ENCODE peak calls at places on chromosome 21, in eight cellular contexts. One of them, this sample, is unnamed.

GRCh38 chr21:25490742-25491141 is 116.5 kb downstream of the MRPL39 start:
- DNase-seq in tibial nerve: no peak
- DNase-seq in lower lobe of right lung: no peak
- DNase-seq in OCI-LY7: no peak
- DNase-seq in prostate gland: no peak
- DNase-seq in GM23338: no peak
- DNase-seq in H9: no peak
- DNase-seq in mucosa of descending colon: no peak
- DNase-seq in this sample: no peak

GRCh38 chr21:44462834-44463200 is 7.5 kb downstream of the LRRC3 start:
- DNase-seq in tibial nerve: no peak
- DNase-seq in lower lobe of right lung: no peak
- DNase-seq in OCI-LY7: no peak
- DNase-seq in prostate gland: no peak
- DNase-seq in GM23338: no peak
- DNase-seq in H9: no peak
- DNase-seq in mucosa of descending colon: no peak
- DNase-seq in this sample: no peak

GRCh38 chr21:39869141-39869818 is 2.0 kb downstream of the PCP4 start:
- DNase-seq in tibial nerve: no peak
- DNase-seq in lower lobe of right lung: no peak
- DNase-seq in OCI-LY7: no peak
- DNase-seq in prostate gland: no peak
- DNase-seq in GM23338: no peak
- DNase-seq in H9: no peak
- DNase-seq in mucosa of descending colon: no peak
- DNase-seq in this sample: no peak

GRCh38 chr21:14968821-14969220 is 96.0 kb downstream of the NRIP1 start:
- DNase-seq in tibial nerve: no peak
- DNase-seq in lower lobe of right lung: no peak
- DNase-seq in OCI-LY7: no peak
- DNase-seq in prostate gland: no peak
- DNase-seq in GM23338: no peak
- DNase-seq in H9: no peak
- DNase-seq in mucosa of descending colon: no peak
- DNase-seq in this sample: no peak

GRCh38 chr21:45595574-45596295 is 47.8 kb upstream of the PCBP3 start:
- DNase-seq in tibial nerve: no peak
- DNase-seq in lower lobe of right lung: peak; percentile 42
- DNase-seq in OCI-LY7: no peak
- DNase-seq in prostate gland: no peak
- DNase-seq in GM23338: no peak
- DNase-seq in H9: no peak
- DNase-seq in mucosa of descending colon: no peak
- DNase-seq in this sample: no peak

GRCh38 chr21:28541371-28542112 is 451.1 kb downstream of the LTN1 start:
- DNase-seq in tibial nerve: no peak
- DNase-seq in lower lobe of right lung: no peak
- DNase-seq in OCI-LY7: no peak
- DNase-seq in prostate gland: no peak
- DNase-seq in GM23338: no peak
- DNase-seq in H9: no peak
- DNase-seq in mucosa of descending colon: no peak
- DNase-seq in this sample: no peak

GRCh38 chr21:45894891-45895777 is 86.4 kb upstream of the COL6A1 start:
- DNase-seq in tibial nerve: no peak
- DNase-seq in lower lobe of right lung: peak; percentile 37
- DNase-seq in OCI-LY7: no peak
- DNase-seq in prostate gland: no peak
- DNase-seq in GM23338: no peak
- DNase-seq in H9: no peak
- DNase-seq in mucosa of descending colon: no peak
- DNase-seq in this sample: no peak

GRCh38 chr21:14325575-14325974 is 57.4 kb downstream of the HSPA13 start:
- DNase-seq in tibial nerve: no peak
- DNase-seq in lower lobe of right lung: no peak
- DNase-seq in OCI-LY7: no peak
- DNase-seq in prostate gland: no peak
- DNase-seq in GM23338: no peak
- DNase-seq in H9: no peak
- DNase-seq in mucosa of descending colon: no peak
- DNase-seq in this sample: no peak

GRCh38 chr21:36321325-36322082 is 1.5 kb downstream of the MORC3 start:
- DNase-seq in tibial nerve: no peak
- DNase-seq in lower lobe of right lung: no peak
- DNase-seq in OCI-LY7: peak; percentile 38
- DNase-seq in prostate gland: peak; percentile 17
- DNase-seq in GM23338: peak; percentile 66
- DNase-seq in H9: peak; percentile 46
- DNase-seq in mucosa of descending colon: no peak
- DNase-seq in this sample: no peak

GRCh38 chr21:38661296-38662223 is 144.2 kb upstream of the ETS2 start:
- DNase-seq in tibial nerve: no peak
- DNase-seq in lower lobe of right lung: peak; percentile 55
- DNase-seq in OCI-LY7: no peak
- DNase-seq in prostate gland: peak; percentile 10
- DNase-seq in GM23338: peak; percentile 66
- DNase-seq in H9: peak; percentile 40
- DNase-seq in mucosa of descending colon: peak; percentile 35
- DNase-seq in this sample: no peak

GRCh38 chr21:45910548-45911221 is 70.9 kb upstream of the COL6A1 start:
- DNase-seq in tibial nerve: no peak
- DNase-seq in lower lobe of right lung: no peak
- DNase-seq in OCI-LY7: no peak
- DNase-seq in prostate gland: no peak
- DNase-seq in GM23338: no peak
- DNase-seq in H9: no peak
- DNase-seq in mucosa of descending colon: no peak
- DNase-seq in this sample: no peak

DNA sequence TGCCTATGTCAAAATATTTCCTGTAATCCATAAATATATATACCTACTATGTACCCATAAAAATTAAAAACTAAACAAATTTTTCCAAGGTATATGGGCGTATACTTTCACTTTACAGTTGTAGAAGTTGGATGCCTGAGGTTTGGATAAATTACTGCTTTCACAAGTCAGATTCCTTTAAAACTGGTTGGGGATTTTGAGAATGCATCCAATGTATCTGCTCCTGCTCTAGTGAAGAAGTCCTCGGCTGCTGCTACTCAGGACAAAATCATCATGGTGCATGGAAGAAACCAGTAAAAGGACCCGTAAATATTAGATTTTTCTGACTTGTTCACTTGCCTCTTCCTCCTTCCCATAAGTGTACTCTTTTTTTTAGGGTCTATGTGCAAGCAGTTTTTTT is 841.1 kb downstream of the USP25 start:
- DNase-seq in tibial nerve: no peak
- DNase-seq in lower lobe of right lung: no peak
- DNase-seq in OCI-LY7: no peak
- DNase-seq in prostate gland: no peak
- DNase-seq in GM23338: no peak
- DNase-seq in H9: no peak
- DNase-seq in mucosa of descending colon: no peak
- DNase-seq in this sample: no peak
- H3K4me1 ChIP-seq in tibial nerve: no peaks in the 10 kb centered on the region
- H3K4me1 ChIP-seq in lower lobe of right lung: no peaks in the 10 kb centered on the region
- H3K4me1 ChIP-seq in OCI-LY7: no peaks in the 10 kb centered on the region
- H3K4me1 ChIP-seq in prostate gland: no peaks in the 10 kb centered on the region
- H3K4me1 ChIP-seq in GM23338: peaks cover 5% of the 10 kb centered on the region
- H3K4me1 ChIP-seq in H9: no peaks in the 10 kb centered on the region
- H3K4me1 ChIP-seq in mucosa of descending colon: no peaks in the 10 kb centered on the region
- H3K4me1 ChIP-seq in this sample: peaks cover 24% of the 10 kb centered on the region

GRCh38 chr21:43341349-43342163 is 85.4 kb downstream of the SIK1 start:
- DNase-seq in tibial nerve: no peak
- DNase-seq in lower lobe of right lung: no peak
- DNase-seq in OCI-LY7: no peak
- DNase-seq in prostate gland: no peak
- DNase-seq in GM23338: no peak
- DNase-seq in H9: no peak
- DNase-seq in mucosa of descending colon: no peak
- DNase-seq in this sample: no peak

GRCh38 chr21:43340491-43341348 is 86.2 kb downstream of the SIK1 start:
- DNase-seq in tibial nerve: no peak
- DNase-seq in lower lobe of right lung: no peak
- DNase-seq in OCI-LY7: no peak
- DNase-seq in prostate gland: no peak
- DNase-seq in GM23338: no peak
- DNase-seq in H9: no peak
- DNase-seq in mucosa of descending colon: no peak
- DNase-seq in this sample: no peak

GRCh38 chr21:43337901-43338655 is 88.9 kb downstream of the SIK1 start:
- DNase-seq in tibial nerve: no peak
- DNase-seq in lower lobe of right lung: no peak
- DNase-seq in OCI-LY7: peak; percentile 52
- DNase-seq in prostate gland: no peak
- DNase-seq in GM23338: no peak
- DNase-seq in H9: no peak
- DNase-seq in mucosa of descending colon: no peak
- DNase-seq in this sample: no peak

GRCh38 chr21:43338951-43339350 is 88.0 kb downstream of the SIK1 start:
- DNase-seq in tibial nerve: no peak
- DNase-seq in lower lobe of right lung: no peak
- DNase-seq in OCI-LY7: peak; percentile 59
- DNase-seq in prostate gland: no peak
- DNase-seq in GM23338: no peak
- DNase-seq in H9: no peak
- DNase-seq in mucosa of descending colon: no peak
- DNase-seq in this sample: no peak

DNA sequence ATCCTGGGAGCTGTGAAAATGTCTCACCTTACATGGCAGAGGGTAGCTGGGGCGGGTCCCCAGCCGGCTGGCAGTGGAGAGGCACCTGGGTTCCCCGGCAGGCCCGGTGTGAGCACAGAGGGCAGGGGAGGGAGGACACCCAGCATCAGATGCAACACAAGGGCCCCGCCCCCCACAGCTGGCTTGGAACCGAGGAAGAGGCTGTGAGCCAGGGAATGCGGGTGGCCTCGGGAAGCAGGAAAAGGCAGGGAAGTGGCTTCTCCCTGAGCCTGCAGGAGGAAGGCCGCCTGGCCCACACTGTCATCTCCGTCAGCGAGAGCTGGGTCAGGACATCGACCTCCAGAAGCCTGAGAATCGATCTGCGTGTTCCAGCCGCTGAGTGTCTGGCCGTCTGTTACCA is 87.3 kb downstream of the SIK1 start:
- DNase-seq in tibial nerve: no peak
- DNase-seq in lower lobe of right lung: no peak
- DNase-seq in OCI-LY7: no peak
- DNase-seq in prostate gland: no peak
- DNase-seq in GM23338: no peak
- DNase-seq in H9: no peak
- DNase-seq in mucosa of descending colon: no peak
- DNase-seq in this sample: no peak
- H3K4me1 ChIP-seq in tibial nerve: no peaks in the 10 kb centered on the region
- H3K4me1 ChIP-seq in lower lobe of right lung: peaks cover 25% of the 10 kb centered on the region
- H3K4me1 ChIP-seq in OCI-LY7: peaks cover 33% of the 10 kb centered on the region
- H3K4me1 ChIP-seq in prostate gland: peaks cover 15% of the 10 kb centered on the region
- H3K4me1 ChIP-seq in GM23338: no peaks in the 10 kb centered on the region
- H3K4me1 ChIP-seq in H9: no peaks in the 10 kb centered on the region
- H3K4me1 ChIP-seq in mucosa of descending colon: peaks cover 20% of the 10 kb centered on the region
- H3K4me1 ChIP-seq in this sample: no peaks in the 10 kb centered on the region

GRCh38 chr21:34962586-34963222 is 86.4 kb downstream of the RUNX1 start:
- DNase-seq in tibial nerve: no peak
- DNase-seq in lower lobe of right lung: no peak
- DNase-seq in OCI-LY7: no peak
- DNase-seq in prostate gland: no peak
- DNase-seq in GM23338: no peak
- DNase-seq in H9: no peak
- DNase-seq in mucosa of descending colon: no peak
- DNase-seq in this sample: no peak
- H3K4me1 ChIP-seq in tibial nerve: no peaks in the 10 kb centered on the region
- H3K4me1 ChIP-seq in lower lobe of right lung: peaks cover 15% of the 10 kb centered on the region
- H3K4me1 ChIP-seq in OCI-LY7: no peaks in the 10 kb centered on the region
- H3K4me1 ChIP-seq in prostate gland: no peaks in the 10 kb centered on the region
- H3K4me1 ChIP-seq in GM23338: peaks cover 3% of the 10 kb centered on the region
- H3K4me1 ChIP-seq in H9: no peaks in the 10 kb centered on the region
- H3K4me1 ChIP-seq in mucosa of descending colon: no peaks in the 10 kb centered on the region
- H3K4me1 ChIP-seq in this sample: no peaks in the 10 kb centered on the region

GRCh38 chr21:42423197-42423675 is 19.5 kb downstream of the UBASH3A start:
- DNase-seq in tibial nerve: no peak
- DNase-seq in lower lobe of right lung: peak; percentile 31
- DNase-seq in OCI-LY7: no peak
- DNase-seq in prostate gland: no peak
- DNase-seq in GM23338: no peak
- DNase-seq in H9: no peak
- DNase-seq in mucosa of descending colon: peak; percentile 19
- DNase-seq in this sample: no peak

GRCh38 chr21:42425603-42425985 is 21.9 kb downstream of the UBASH3A start:
- DNase-seq in tibial nerve: no peak
- DNase-seq in lower lobe of right lung: no peak
- DNase-seq in OCI-LY7: no peak
- DNase-seq in prostate gland: no peak
- DNase-seq in GM23338: no peak
- DNase-seq in H9: no peak
- DNase-seq in mucosa of descending colon: no peak
- DNase-seq in this sample: no peak

GRCh38 chr21:42421018-42421793 is 17.5 kb downstream of the UBASH3A start:
- DNase-seq in tibial nerve: no peak
- DNase-seq in lower lobe of right lung: no peak
- DNase-seq in OCI-LY7: no peak
- DNase-seq in prostate gland: no peak
- DNase-seq in GM23338: no peak
- DNase-seq in H9: no peak
- DNase-seq in mucosa of descending colon: no peak
- DNase-seq in this sample: no peak

GRCh38 chr21:42424848-42425602 is 21.3 kb downstream of the UBASH3A start:
- DNase-seq in tibial nerve: no peak
- DNase-seq in lower lobe of right lung: peak; percentile 34
- DNase-seq in OCI-LY7: no peak
- DNase-seq in prostate gland: no peak
- DNase-seq in GM23338: no peak
- DNase-seq in H9: no peak
- DNase-seq in mucosa of descending colon: peak; percentile 38
- DNase-seq in this sample: no peak

GRCh38 chr21:42423685-42424084 is 20.0 kb downstream of the UBASH3A start:
- DNase-seq in tibial nerve: no peak
- DNase-seq in lower lobe of right lung: no peak
- DNase-seq in OCI-LY7: no peak
- DNase-seq in prostate gland: no peak
- DNase-seq in GM23338: no peak
- DNase-seq in H9: no peak
- DNase-seq in mucosa of descending colon: no peak
- DNase-seq in this sample: no peak
- H3K4me1 ChIP-seq in tibial nerve: no peaks in the 10 kb centered on the region
- H3K4me1 ChIP-seq in lower lobe of right lung: no peaks in the 10 kb centered on the region
- H3K4me1 ChIP-seq in OCI-LY7: no peaks in the 10 kb centered on the region
- H3K4me1 ChIP-seq in prostate gland: no peaks in the 10 kb centered on the region
- H3K4me1 ChIP-seq in GM23338: no peaks in the 10 kb centered on the region
- H3K4me1 ChIP-seq in H9: no peaks in the 10 kb centered on the region
- H3K4me1 ChIP-seq in mucosa of descending colon: peaks cover 3% of the 10 kb centered on the region
- H3K4me1 ChIP-seq in this sample: no peaks in the 10 kb centered on the region

DNA sequence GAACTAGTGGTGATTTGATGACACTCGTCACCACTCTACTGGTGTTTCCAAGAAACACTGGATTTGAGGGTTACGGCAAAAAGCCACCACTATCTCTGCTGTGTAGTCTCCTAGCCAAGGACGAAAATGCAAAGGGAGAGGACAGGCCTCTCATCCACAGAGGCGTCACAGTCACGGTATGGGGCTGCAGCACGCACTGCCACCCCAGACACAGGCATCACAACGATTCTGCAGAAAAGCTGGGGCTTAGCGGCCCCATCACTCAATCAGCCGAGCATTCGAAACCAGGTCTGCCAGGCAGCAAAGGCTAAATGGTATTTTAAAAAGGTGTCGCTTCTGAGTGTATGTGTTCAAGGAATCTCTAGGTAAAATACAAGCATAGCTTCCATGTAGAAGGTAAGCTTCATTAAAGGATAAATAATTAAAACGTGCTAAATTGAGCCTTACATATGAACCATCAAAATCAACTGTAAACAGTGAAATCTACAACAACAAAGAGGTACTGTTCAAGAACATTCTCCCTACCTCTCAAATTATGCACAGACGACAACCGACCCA is 1.4 kb downstream of the RIPK4 start:
- DNase-seq in tibial nerve: no peak
- DNase-seq in lower lobe of right lung: no peak
- DNase-seq in OCI-LY7: no peak
- DNase-seq in prostate gland: no peak
- DNase-seq in GM23338: no peak
- DNase-seq in H9: no peak
- DNase-seq in mucosa of descending colon: no peak
- DNase-seq in this sample: no peak
- H3K4me1 ChIP-seq in tibial nerve: peaks cover 29% of the 10 kb centered on the region
- H3K4me1 ChIP-seq in lower lobe of right lung: peaks cover 73% of the 10 kb centered on the region
- H3K4me1 ChIP-seq in OCI-LY7: peaks cover 26% of the 10 kb centered on the region
- H3K4me1 ChIP-seq in prostate gland: peaks cover 14% of the 10 kb centered on the region
- H3K4me1 ChIP-seq in GM23338: peaks cover 65% of the 10 kb centered on the region
- H3K4me1 ChIP-seq in H9: peaks cover 6% of the 10 kb centered on the region
- H3K4me1 ChIP-seq in mucosa of descending colon: peaks cover 13% of the 10 kb centered on the region
- H3K4me1 ChIP-seq in this sample: peaks cover 3% of the 10 kb centered on the region